ENCODE peak calls at places on chromosomes 6 and 20, in five cellular contexts. R is suprapubic skin, M is K562, J is GM12892, F is endothelial cell of umbilical vein. G is an unnamed sample.

GRCh38 chr6:110493253-110493800 is 16.9 kb upstream of the SLC22A16 start:
- DNase-seq in R (no peak), M (no peak), J (no peak), F (no peak), G (no peak)

GRCh38 chr6:52076791-52077179 is 10.6 kb downstream of the PKHD1 start:
- DNase-seq in R (no peak), M (no peak), J (no peak), F (no peak), G (no peak)

GRCh38 chr6:34189806-34190503 is 44.1 kb upstream of the GRM4 start:
- DNase-seq in R (peak), M (peak), J (no peak), F (no peak), G (no peak)

GRCh38 chr20:60297649-60298048 is 339.4 kb downstream of the CDH26 start:
- DNase-seq in R (no peak), M (no peak), J (no peak), F (no peak), G (no peak)

GRCh38 chr6:150238294-150238693 is 95.5 kb downstream of the PPP1R14C start:
- DNase-seq in R (no peak), M (no peak), J (no peak), F (peak), G (no peak)

GRCh38 chr6:133769463-133769862 is 119.5 kb upstream of the TCF21 start:
- DNase-seq in R (no peak), M (no peak), J (no peak), F (no peak), G (no peak)

GRCh38 chr6:75800133-75800532 is 51.1 kb downstream of the MYO6 start:
- DNase-seq in R (no peak), M (no peak), J (no peak), F (no peak), G (no peak)

GRCh38 chr6:128097019-128097418 is 196.2 kb upstream of the THEMIS start:
- DNase-seq in R (no peak), M (no peak), J (no peak), F (no peak), G (no peak)

GRCh38 chr6:53369876-53370515 is 21.2 kb upstream of the ELOVL5 start:
- DNase-seq in R (no peak), M (no peak), J (no peak), F (no peak), G (no peak)

GRCh38 chr20:53943522-53944291 is 126.7 kb downstream of the BCAS1 start:
- DNase-seq in R (no peak), M (peak), J (no peak), F (peak), G (no peak)

GRCh38 chr6:37320649-37321048 is 33.1 kb upstream of the RNF8 start:
- DNase-seq in R (no peak), M (no peak), J (no peak), F (no peak), G (no peak)

GRCh38 chr20:4053516-4053919 is 38.2 kb upstream of the RNF24 start:
- DNase-seq in R (no peak), M (no peak), J (no peak), F (no peak), G (peak)

GRCh38 chr6:122754191-122754731 is 25.3 kb upstream of the FABP7 start:
- DNase-seq in R (no peak), M (no peak), J (no peak), F (no peak), G (no peak)

GRCh38 chr20:57082546-57082945 is 183.9 kb downstream of the BMP7 start:
- DNase-seq in R (no peak), M (no peak), J (no peak), F (no peak), G (no peak)

GRCh38 chr6:6724319-6725119 is 136.0 kb downstream of the LY86 start:
- DNase-seq in R (peak), M (peak), J (no peak), F (peak), G (peak)

GRCh38 chr6:35028781-35029180 is 112.4 kb downstream of the TCP11 start:
- DNase-seq in R (no peak), M (no peak), J (no peak), F (no peak), G (no peak)

GRCh38 chr20:45036044-45036755 is 64.7 kb downstream of the KCNS1 start:
- DNase-seq in R (no peak), M (peak), J (no peak), F (peak), G (no peak)

GRCh38 chr6:11769244-11769643 is 9.4 kb downstream of the ADTRP start:
- DNase-seq in R (no peak), M (no peak), J (no peak), F (peak), G (no peak)

GRCh38 chr6:151675746-151676459 is 131.6 kb upstream of the ESR1 start:
- DNase-seq in R (no peak), M (peak), J (peak), F (peak), G (no peak)

GRCh38 chr6:166418691-166419143 is 36.0 kb upstream of the MPC1 start:
- DNase-seq in R (no peak), M (no peak), J (no peak), F (no peak), G (no peak)

GRCh38 chr20:62887147-62887859 is 25.7 kb upstream of the TCFL5 start:
- DNase-seq in R (no peak), M (no peak), J (no peak), F (peak), G (peak)

GRCh38 chr20:32052792-32053362 is 835 bp downstream of the HCK start:
- DNase-seq in R (no peak), M (no peak), J (peak), F (no peak), G (peak)

GRCh38 chr6:166567813-166568212 is 18.7 kb downstream of the RAMACL start:
- DNase-seq in R (no peak), M (no peak), J (no peak), F (no peak), G (no peak)

GRCh38 chr6:68279793-68280557 is 355.1 kb upstream of the ADGRB3 start:
- DNase-seq in R (no peak), M (no peak), J (no peak), F (no peak), G (no peak)

GRCh38 chr6:37936909-37937308 is 117.4 kb downstream of the ZFAND3 start:
- DNase-seq in R (no peak), M (no peak), J (no peak), F (peak), G (no peak)

GRCh38 chr6:157461000-157461915 is 80.3 kb downstream of the ZDHHC14 start:
- DNase-seq in R (no peak), M (peak), J (no peak), F (peak), G (no peak)

GRCh38 chr20:19867074-19867473 is 109.0 kb downstream of the RIN2 start:
- DNase-seq in R (no peak), M (no peak), J (no peak), F (no peak), G (no peak)

GRCh38 chr6:113856571-113857564 is at the start of gene MARCKS:
- DNase-seq in R (peak), M (peak), J (peak), F (peak), G (peak)

GRCh38 chr6:47967843-47968242 is 143.2 kb downstream of the PTCHD4 start:
- DNase-seq in R (no peak), M (no peak), J (no peak), F (no peak), G (no peak)

GRCh38 chr20:51376121-51376520 is 166.4 kb downstream of the NFATC2 start:
- DNase-seq in R (no peak), M (no peak), J (no peak), F (no peak), G (no peak)

GRCh38 chr6:94462231-94462630 is 1042.9 kb upstream of the EPHA7 start:
- DNase-seq in R (no peak), M (no peak), J (no peak), F (no peak), G (no peak)

GRCh38 chr20:1891263-1892121 is 3.7 kb upstream of the SIRPA start:
- DNase-seq in R (no peak), M (no peak), J (no peak), F (no peak), G (no peak)

GRCh38 chr6:98927534-98927933 is 20.2 kb downstream of the FBXL4 start:
- DNase-seq in R (no peak), M (no peak), J (no peak), F (peak), G (no peak)

GRCh38 chr20:48162621-48163020 is 377.3 kb upstream of the SULF2 start:
- DNase-seq in R (no peak), M (no peak), J (no peak), F (no peak), G (no peak)

GRCh38 chr6:54335871-54336270 is 27.6 kb downstream of the TINAG start:
- DNase-seq in R (no peak), M (no peak), J (no peak), F (peak), G (no peak)

GRCh38 chr20:51412991-51413471 is 129.5 kb downstream of the NFATC2 start:
- DNase-seq in R (no peak), M (no peak), J (no peak), F (peak), G (no peak)

GRCh38 chr6:76818451-76818850 is 644.8 kb downstream of the HTR1B start:
- DNase-seq in R (peak), M (no peak), J (no peak), F (no peak), G (no peak)

GRCh38 chr6:41072836-41073202 is at the start of gene NFYA:
- DNase-seq in R (no peak), M (peak), J (peak), F (peak), G (no peak)

GRCh38 chr6:41073968-41074691 is 1.4 kb downstream of the NFYA start:
- DNase-seq in R (no peak), M (no peak), J (no peak), F (peak), G (no peak)

GRCh38 chr6:41073203-41073967 is 611 bp downstream of the NFYA start:
- DNase-seq in R (peak), M (peak), J (peak), F (peak), G (peak)

GRCh38 chr6:41071923-41072835 is at the start of gene OARD1:
- DNase-seq in R (peak), M (peak), J (peak), F (no peak), G (peak)

GRCh38 chr6:41071501-41071922 is 644 bp downstream of the OARD1 start:
- DNase-seq in R (no peak), M (no peak), J (no peak), F (peak), G (no peak)
- TF ChIP-seq POLR2A in R (no peak), M (no peak), J (peak), F (peak), G (no peak)

DNA sequence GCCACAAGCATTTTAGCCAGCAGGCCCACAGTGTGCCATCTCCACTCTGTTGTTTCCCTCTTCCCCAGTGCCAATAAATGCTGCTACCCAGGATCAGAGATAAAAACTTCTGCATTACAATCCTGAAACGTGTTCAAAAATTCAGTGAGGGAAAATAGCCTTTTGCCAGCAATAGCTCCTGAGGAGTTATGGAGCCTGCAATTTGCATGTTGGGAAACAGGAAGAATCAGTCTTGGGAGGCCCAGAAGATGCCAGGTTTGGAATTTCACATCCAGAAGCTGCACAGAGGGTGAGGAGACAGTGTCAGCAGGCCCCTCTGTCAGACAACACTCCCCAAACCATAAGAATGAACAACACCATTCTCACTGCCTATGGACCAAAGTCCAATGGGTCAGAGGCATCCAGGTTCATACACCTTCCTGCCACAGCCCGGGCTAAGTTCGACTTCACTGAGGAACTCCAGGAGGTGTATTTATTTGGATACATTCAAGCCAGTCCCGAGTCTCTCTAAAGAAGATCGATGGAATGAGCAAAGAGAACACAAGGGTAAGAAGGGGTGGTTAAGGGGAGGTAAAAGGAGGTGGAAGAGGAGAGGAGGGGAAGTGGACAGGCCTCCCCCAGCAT is 20.8 kb downstream of the RRBP1 start:
- DNase-seq in R (no peak), M (no peak), J (no peak), F (no peak), G (peak)
- TF ChIP-seq POLR2AphosphoS5 in R (no peak), M (no peak), J (no peak), F (no peak), G (no peak)

GRCh38 chr6:56259682-56260081 is 12.3 kb upstream of the COL21A1 start:
- DNase-seq in R (no peak), M (no peak), J (no peak), F (peak), G (no peak)
- TF ChIP-seq POLR2A in R (no peak), M (no peak), J (no peak), F (no peak), G (no peak)

GRCh38 chr6:30612213-30612612 is 4.8 kb downstream of the PPP1R10 start:
- DNase-seq in R (no peak), M (no peak), J (no peak), F (no peak), G (no peak)

GRCh38 chr6:30611856-30612194 is 5.2 kb downstream of the PPP1R10 start:
- DNase-seq in R (no peak), M (no peak), J (no peak), F (no peak), G (no peak)

GRCh38 chr6:30612687-30613248 is 4.3 kb downstream of the PPP1R10 start:
- DNase-seq in R (no peak), M (no peak), J (no peak), F (no peak), G (peak)

GRCh38 chr6:30611150-30611855 is 5.7 kb downstream of the PPP1R10 start:
- DNase-seq in R (no peak), M (no peak), J (no peak), F (no peak), G (peak)

DNA sequence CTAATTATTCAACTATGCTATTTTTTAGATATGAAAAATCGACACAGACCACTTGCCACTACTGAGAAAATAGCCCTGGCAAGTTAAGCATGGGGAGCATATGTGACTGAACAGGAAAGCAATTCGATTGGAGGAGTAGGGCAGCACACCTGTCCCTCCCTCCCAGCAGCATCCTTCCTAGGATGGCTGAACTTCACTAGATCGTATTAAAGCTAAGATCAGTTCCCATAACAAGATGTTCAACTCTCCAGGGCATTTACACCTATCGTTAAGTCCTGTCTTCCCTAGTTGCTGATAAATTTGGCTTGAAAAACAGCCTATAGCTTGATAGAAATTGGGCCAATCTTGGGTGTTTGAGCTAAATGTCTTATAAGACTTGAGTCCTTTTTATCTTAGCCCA is 7.0 kb downstream of the PPP1R10 start:
- DNase-seq in R (no peak), M (no peak), J (no peak), F (no peak), G (peak)
- TF ChIP-seq POLR2AphosphoS5 in R (no peak), M (no peak), J (no peak), F (no peak), G (peak)